ENCODE peak calls at places on chromosomes 3 and 15, in ten cellular contexts. V is fibroblast of the aortic adventitia; E is activated CD8-positive, alpha-beta T cell treated with anti-CD3 and anti-CD28 coated beads for 36 hours; D is HFFc6; N is neural crest cell; X is bronchial epithelial cell; U is BE2C; B is OCI-LY7; O is upper lobe of left lung; R is psoas muscle. H is an unnamed sample.

GRCh38 chr15:89837134-89837829 is 22.6 kb upstream of the ANPEP start:
- DNase-seq in V (peak; percentile 39), E (no peak), D (peak; percentile 60), N (no peak), X (peak; percentile 58), U (no peak), B (no peak), O (no peak), R (no peak), H (no peak)

GRCh38 chr3:194574639-194575483 is 58.4 kb downstream of the TMEM44 start:
- DNase-seq in V (peak; percentile 91), E (no peak), D (peak; percentile 80), N (no peak), X (peak; percentile 82), U (peak; percentile 22), B (no peak), O (no peak), R (no peak), H (no peak)

GRCh38 chr3:176262071-176262470 is 935.2 kb downstream of the TBL1XR1 start:
- DNase-seq in V (no peak), E (no peak), D (no peak), N (no peak), X (no peak), U (no peak), B (no peak), O (no peak), R (no peak), H (no peak)

GRCh38 chr15:74424901-74425528 is 8.7 kb downstream of the SEMA7A start:
- DNase-seq in V (no peak), E (no peak), D (no peak), N (no peak), X (no peak), U (no peak), B (no peak), O (no peak), R (no peak), H (no peak)

GRCh38 chr3:160707187-160707789 is 30.3 kb downstream of the ARL14 start:
- DNase-seq in V (peak; percentile 72), E (peak; percentile 6), D (peak; percentile 50), N (peak; percentile 5), X (peak; percentile 58), U (peak; percentile 54), B (peak; percentile 58), O (no peak), R (no peak), H (peak; percentile 34)

GRCh38 chr3:45055411-45056143 is 29.5 kb downstream of the CLEC3B start:
- DNase-seq in V (peak; percentile 75), E (peak; percentile 42), D (peak; percentile 79), N (no peak), X (no peak), U (peak; percentile 9), B (peak; percentile 32), O (no peak), R (no peak), H (peak; percentile 32)

GRCh38 chr3:67804089-67804488 is 149.7 kb upstream of the SUCLG2 start:
- DNase-seq in V (no peak), E (no peak), D (no peak), N (no peak), X (no peak), U (no peak), B (no peak), O (no peak), R (no peak), H (no peak)

GRCh38 chr3:86738684-86739083 is 252.3 kb downstream of the VGLL3 start:
- DNase-seq in V (no peak), E (no peak), D (no peak), N (no peak), X (no peak), U (no peak), B (no peak), O (no peak), R (no peak), H (no peak)

GRCh38 chr3:71001303-71001702 is 582.2 kb downstream of the FOXP1 start:
- DNase-seq in V (no peak), E (no peak), D (no peak), N (no peak), X (no peak), U (no peak), B (no peak), O (no peak), R (no peak), H (no peak)

GRCh38 chr3:30181546-30181945 is 424.9 kb upstream of the TGFBR2 start:
- DNase-seq in V (no peak), E (no peak), D (no peak), N (no peak), X (no peak), U (no peak), B (no peak), O (no peak), R (no peak), H (no peak)

GRCh38 chr3:127446756-127447155 is 143.8 kb downstream of the TPRA1 start:
- DNase-seq in V (no peak), E (no peak), D (no peak), N (no peak), X (no peak), U (no peak), B (no peak), O (no peak), R (no peak), H (no peak)

GRCh38 chr15:79049416-79049815 is 41.2 kb downstream of the RASGRF1 start:
- DNase-seq in V (no peak), E (no peak), D (no peak), N (no peak), X (no peak), U (no peak), B (no peak), O (peak; percentile 40), R (no peak), H (no peak)

GRCh38 chr3:160583451-160583850 is 18.1 kb upstream of the KPNA4 start:
- DNase-seq in V (no peak), E (no peak), D (no peak), N (no peak), X (peak; percentile 90), U (no peak), B (no peak), O (no peak), R (no peak), H (no peak)

GRCh38 chr3:8366214-8366613 is 135.4 kb upstream of the LMCD1 start:
- DNase-seq in V (no peak), E (no peak), D (no peak), N (no peak), X (no peak), U (no peak), B (no peak), O (no peak), R (no peak), H (no peak)

GRCh38 chr3:98855811-98856400 is 45.6 kb downstream of the DCBLD2 start:
- DNase-seq in V (peak; percentile 98), E (no peak), D (peak; percentile 88), N (no peak), X (peak; percentile 90), U (no peak), B (no peak), O (no peak), R (no peak), H (no peak)

DNA sequence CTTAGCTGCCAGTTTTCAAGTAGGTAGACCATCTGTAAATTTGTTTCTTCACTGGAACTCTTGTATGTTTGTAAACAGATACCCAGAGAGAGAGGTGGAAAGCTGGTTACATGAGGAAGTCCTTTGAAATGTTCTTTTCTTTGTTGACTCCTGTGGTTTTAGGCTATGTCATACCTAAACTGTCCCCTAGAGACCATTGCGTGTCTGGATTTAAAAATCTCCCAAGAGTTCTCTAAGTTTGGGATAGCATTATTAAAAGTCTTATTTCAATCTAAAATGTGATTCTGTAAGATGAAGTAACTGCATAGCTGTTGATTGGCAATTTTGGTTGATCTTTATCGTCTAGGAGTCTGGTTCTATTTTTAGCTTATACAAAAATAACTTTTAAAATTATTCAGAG is 127.2 kb downstream of the GHSR start:
- DNase-seq in V (peak; percentile 21), E (no peak), D (no peak), N (no peak), X (no peak), U (no peak), B (no peak), O (no peak), R (no peak), H (no peak)
- TF ChIP-seq CTCF in V (no peak), E (no peak), D (peak; percentile 39), N (no peak), X (no peak), U (no peak), B (no peak), O (no peak), R (peak; percentile 10), H (no peak)

DNA sequence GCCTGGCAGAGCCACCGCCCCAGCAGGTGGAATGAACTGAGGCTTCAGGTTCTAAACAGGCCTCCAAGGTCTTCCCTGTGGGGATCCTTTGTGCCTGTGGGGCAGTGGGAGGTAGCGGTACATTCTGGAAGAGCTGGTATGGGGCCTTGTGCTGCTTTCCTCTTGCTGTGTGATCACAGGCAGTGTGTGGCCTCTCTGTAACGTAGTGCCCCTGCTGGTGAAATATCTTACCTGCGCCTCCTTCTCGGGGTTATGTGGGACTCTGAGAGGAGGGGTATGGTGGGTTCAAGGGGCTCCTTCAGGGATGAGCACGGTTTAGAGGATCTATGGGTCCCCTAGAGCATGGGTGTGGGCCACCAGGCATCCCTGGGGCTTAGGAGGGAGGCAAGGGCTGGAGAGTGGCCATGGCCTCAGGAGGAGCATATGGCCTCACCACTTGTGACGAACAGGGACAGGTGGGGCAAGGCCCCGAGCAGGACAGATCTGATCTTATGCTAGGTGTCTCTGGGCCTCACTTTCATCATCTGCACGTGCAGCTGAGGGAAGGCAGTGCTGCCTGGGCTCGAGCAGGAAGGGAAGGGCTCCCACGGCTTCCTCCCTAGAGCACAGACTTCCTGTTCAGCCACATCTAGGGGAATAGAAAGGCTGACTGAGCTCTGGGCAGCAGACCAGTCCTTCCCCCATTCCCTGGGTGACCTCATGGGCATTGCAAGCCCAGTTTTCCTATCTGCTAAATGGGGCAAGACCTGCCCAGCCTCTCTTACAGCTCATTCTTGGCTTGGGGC is 1.9 kb upstream of the ALS2CL start:
- DNase-seq in V (peak; percentile 29), E (peak; percentile 62), D (no peak), N (peak; percentile 27), X (peak; percentile 66), U (no peak), B (peak; percentile 55), O (no peak), R (peak; percentile 60), H (peak; percentile 42)
- TF ChIP-seq CTCF in V (peak; percentile 2), E (peak; percentile 38), D (peak; percentile 57), N (peak; percentile 51), X (peak; percentile 42), U (peak; percentile 38), B (peak; percentile 73), O (no peak), R (peak; percentile 20), H (peak; percentile 54)

GRCh38 chr3:52108302-52109232 is 45.7 kb downstream of the POC1A start:
- DNase-seq in V (peak; percentile 48), E (no peak), D (no peak), N (no peak), X (no peak), U (peak; percentile 67), B (no peak), O (no peak), R (peak; percentile 50), H (no peak)
- TF ChIP-seq CTCF in V (peak; percentile 30), E (no peak), D (peak; percentile 41), N (no peak), X (no peak), U (peak; percentile 47), B (no peak), O (peak; percentile 14), R (peak; percentile 36), H (no peak)

DNA sequence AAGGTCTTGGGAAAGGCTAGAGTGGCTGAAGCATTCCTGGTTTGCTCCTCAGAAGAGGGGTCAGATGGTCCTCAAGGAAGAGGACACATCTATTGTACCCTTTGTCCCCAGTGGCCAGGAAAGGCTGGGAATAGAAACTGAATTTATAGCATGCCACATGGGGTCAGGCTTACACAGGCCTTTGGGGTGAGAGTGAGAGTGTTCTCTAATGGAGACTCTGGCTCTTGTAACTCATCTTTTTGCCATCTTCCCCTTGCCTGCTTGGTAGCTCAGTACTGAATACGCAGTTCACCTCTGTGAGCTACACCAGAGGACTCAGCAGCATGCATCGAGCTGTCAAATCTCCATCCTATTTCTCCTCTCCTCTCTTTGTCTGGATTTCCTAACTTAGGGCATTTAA is 87.5 kb downstream of the ATP2B2 start:
- DNase-seq in V (peak; percentile 10), E (peak; percentile 27), D (peak; percentile 28), N (no peak), X (peak; percentile 21), U (no peak), B (peak; percentile 31), O (no peak), R (no peak), H (no peak)
- TF ChIP-seq CTCF in V (peak; percentile 8), E (peak; percentile 42), D (peak; percentile 57), N (peak; percentile 27), X (peak; percentile 27), U (peak; percentile 38), B (peak; percentile 54), O (no peak), R (peak; percentile 28), H (no peak)